ENCODE peak calls at places on chromosomes 4 and X, in five cellular contexts. I is ovary, N is esophagus squamous epithelium, X is choroid plexus epithelial cell, K is AG04450. V is an unnamed sample.

GRCh38 chr4:6221296-6221850 is 21.0 kb upstream of the JAKMIP1 start:
- DNase-seq in I (no peak), N (no peak), X (no peak), K (no peak), V (no peak)

GRCh38 chr4:24753519-24753918 is 41.9 kb upstream of the SOD3 start:
- DNase-seq in I (no peak), N (no peak), X (peak; percentile 20), K (no peak), V (peak; percentile 100)

GRCh38 chr4:108651068-108651794 is 832 bp downstream of the OSTC start:
- DNase-seq in I (no peak), N (no peak), X (peak; percentile 84), K (peak; percentile 23), V (peak; percentile 60)

GRCh38 chrX:109872021-109872730 is 130.7 kb upstream of the TMEM164 start:
- DNase-seq in I (no peak), N (no peak), X (peak; percentile 36), K (peak; percentile 90), V (no peak)

GRCh38 chr4:139658185-139658584 is 7.4 kb upstream of the MGST2 start:
- DNase-seq in I (no peak), N (no peak), X (no peak), K (no peak), V (peak; percentile 56)

GRCh38 chrX:121356850-121357171 is 309.4 kb downstream of the GLUD2 start:
- DNase-seq in I (no peak), N (no peak), X (no peak), K (no peak), V (no peak)

GRCh38 chr4:75099321-75099720 is 166.4 kb downstream of the PARM1 start:
- DNase-seq in I (no peak), N (no peak), X (no peak), K (no peak), V (peak; percentile 5)

GRCh38 chr4:142238589-142238988 is 602.2 kb downstream of the IL15 start:
- DNase-seq in I (no peak), N (no peak), X (peak; percentile 51), K (no peak), V (peak; percentile 13)

GRCh38 chrX:21717802-21718201 is 40.1 kb downstream of the SMPX start:
- DNase-seq in I (no peak), N (no peak), X (no peak), K (no peak), V (no peak)

GRCh38 chrX:130770615-130771014 is 132.4 kb downstream of the ENOX2 start:
- DNase-seq in I (no peak), N (no peak), X (peak; percentile 87), K (peak; percentile 13), V (peak; percentile 80)

GRCh38 chr4:121462660-121463261 is 81.9 kb upstream of the QRFPR start:
- DNase-seq in I (no peak), N (no peak), X (peak; percentile 82), K (peak; percentile 24), V (peak; percentile 78)

GRCh38 chr4:3403104-3403906 is 38.5 kb upstream of the HGFAC start:
- DNase-seq in I (no peak), N (no peak), X (no peak), K (no peak), V (no peak)

GRCh38 chrX:13646154-13646549 is 6.8 kb upstream of the TCEANC start:
- DNase-seq in I (peak; percentile 57), N (no peak), X (peak; percentile 78), K (no peak), V (peak; percentile 56)

GRCh38 chrX:42151808-42152207 is 228.5 kb upstream of the CASK start:
- DNase-seq in I (no peak), N (no peak), X (peak; percentile 10), K (no peak), V (no peak)

GRCh38 chr4:27350161-27350560 is 489.5 kb downstream of the STIM2 start:
- DNase-seq in I (no peak), N (no peak), X (no peak), K (no peak), V (peak; percentile 81)

GRCh38 chr4:20252656-20253271 is 1.1 kb downstream of the SLIT2 start:
- DNase-seq in I (peak; percentile 53), N (no peak), X (peak; percentile 47), K (no peak), V (peak; percentile 23)

GRCh38 chrX:150842198-150842553 is 56.3 kb downstream of the CD99L2 start:
- DNase-seq in I (no peak), N (no peak), X (no peak), K (no peak), V (no peak)

GRCh38 chr4:77433102-77433733 is 172.4 kb upstream of the CXCL13 start:
- DNase-seq in I (no peak), N (no peak), X (peak; percentile 61), K (no peak), V (peak; percentile 61)

GRCh38 chr4:96035727-96036126 is 195.8 kb downstream of the PDHA2 start:
- DNase-seq in I (no peak), N (no peak), X (peak; percentile 59), K (no peak), V (peak; percentile 69)

DNA sequence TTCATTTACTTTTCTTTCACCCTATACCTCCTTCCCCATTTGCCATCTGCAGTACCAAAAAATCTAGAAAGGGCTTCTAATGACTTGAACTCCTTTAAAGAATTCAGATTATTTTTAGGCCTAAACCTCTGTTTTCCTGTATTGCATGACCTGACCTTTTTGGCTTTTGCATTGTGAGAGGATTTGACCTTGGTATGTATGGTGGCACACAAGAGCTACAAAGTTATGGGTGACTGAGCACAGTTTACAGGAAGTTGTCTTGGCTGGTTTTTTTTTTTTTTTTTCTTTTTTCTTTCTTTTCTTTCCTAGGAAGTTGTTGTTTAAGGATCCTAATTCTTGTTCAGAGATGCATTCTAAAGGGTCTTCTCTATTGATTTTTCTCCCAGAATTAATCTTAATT is 32.0 kb upstream of the MTMR8 start:
- DNase-seq in I (no peak), N (no peak), X (no peak), K (no peak), V (no peak)
- H3K4me3 ChIP-seq in I (no peak overlapping the region), N (no peak overlapping the region), X (no peak overlapping the region), K (no peak overlapping the region), V (no peak overlapping the region)

DNA sequence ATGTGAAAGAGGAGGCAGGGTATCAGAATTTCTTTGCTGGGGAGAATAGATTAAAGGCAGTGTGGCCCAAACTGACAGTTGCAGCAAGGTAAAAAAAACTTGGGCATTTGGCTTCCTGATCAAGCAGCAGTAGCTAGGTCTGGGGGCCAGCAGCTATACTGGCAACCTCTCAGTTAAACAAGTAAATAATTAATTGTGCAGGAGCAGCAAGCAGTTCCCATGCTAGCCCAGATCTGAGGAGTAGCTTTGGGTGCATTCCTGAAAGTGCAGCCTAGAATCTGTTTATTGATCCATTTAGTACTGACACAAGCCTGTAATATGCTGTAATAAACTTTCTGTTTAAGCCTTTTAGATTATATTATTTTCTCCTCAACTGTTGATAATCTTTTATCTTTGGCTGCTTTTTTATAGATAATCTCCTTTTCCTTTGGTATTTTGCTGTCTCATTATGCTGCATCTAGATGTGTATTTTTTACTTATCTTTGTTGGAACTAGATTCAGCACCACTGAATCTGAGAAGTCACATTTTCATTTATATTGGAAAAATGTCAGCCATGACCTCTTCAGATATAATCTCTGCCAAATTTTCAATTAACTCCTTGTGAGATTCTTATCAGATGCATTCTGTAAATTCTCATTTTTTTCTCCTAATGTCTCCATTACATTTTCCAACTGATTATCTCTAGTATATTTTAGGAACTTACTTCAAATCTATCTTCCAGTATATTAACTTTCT is 276.3 kb downstream of the STPG2 start:
- DNase-seq in I (no peak), N (no peak), X (no peak), K (no peak), V (no peak)
- H3K4me3 ChIP-seq in I (no peak overlapping the region), N (no peak overlapping the region), X (no peak overlapping the region), K (no peak overlapping the region), V (no peak overlapping the region)

DNA sequence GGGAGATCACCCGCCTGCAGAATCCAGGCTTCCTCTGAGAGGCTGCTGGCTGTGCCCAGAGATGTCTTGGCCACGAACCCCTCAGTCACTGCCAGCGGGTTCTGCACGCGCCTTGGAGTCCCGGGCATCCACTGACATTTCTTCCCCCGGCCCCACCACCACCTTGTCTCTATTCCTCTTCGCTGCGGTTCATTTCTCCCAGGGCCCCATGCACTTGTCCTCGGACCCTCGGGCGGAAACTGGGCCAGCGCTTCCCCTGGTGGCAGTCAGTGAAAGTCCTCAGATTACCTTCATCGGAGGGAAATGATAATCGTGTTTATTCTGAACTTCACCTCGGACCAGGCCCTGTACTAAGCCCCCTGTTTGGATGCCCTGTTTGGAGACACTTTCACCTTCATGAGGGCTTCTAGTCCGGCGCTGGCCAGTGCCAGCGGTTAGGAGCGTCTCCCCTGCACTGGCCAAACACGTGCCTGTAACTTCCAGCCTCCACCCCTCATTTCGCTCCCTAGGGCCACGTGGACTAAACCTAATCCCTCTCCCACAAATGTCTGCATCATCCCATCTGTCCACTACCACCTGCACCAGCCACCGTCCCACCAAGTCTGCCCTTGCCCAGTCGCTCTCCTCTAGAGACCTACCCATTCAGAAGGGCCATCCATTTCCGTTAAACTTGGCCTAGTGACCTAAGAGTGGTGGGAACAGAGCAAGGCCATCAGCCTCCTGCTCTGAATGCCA is 82.0 kb downstream of the DCTD start:
- DNase-seq in I (no peak), N (no peak), X (no peak), K (no peak), V (no peak)
- H3K4me3 ChIP-seq in I (no peak overlapping the region), N (no peak overlapping the region), X (no peak overlapping the region), K (no peak overlapping the region), V (no peak overlapping the region)

DNA sequence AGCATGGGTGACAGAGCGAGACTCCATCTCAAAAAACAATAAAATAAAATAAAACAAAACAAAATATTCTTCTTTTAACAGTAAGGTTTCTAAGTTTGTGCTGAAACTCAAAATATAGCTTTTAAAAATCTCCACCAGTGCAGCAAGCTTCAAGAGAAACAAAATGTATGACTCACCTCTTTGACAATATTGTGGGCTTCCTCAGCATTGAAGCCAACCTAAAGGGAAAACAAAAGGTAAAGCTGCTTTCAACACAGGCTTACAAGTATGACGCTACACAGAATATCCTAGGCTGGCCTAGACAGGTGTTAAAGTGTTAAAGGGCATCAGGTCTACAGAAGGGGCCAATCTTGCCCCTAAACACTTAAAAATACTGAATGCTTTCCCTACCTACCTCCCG is 1.2 kb downstream of the DYNLT3 start:
- DNase-seq in I (no peak), N (no peak), X (peak; percentile 28), K (no peak), V (peak; percentile 72)
- H3K4me3 ChIP-seq in I (peak overlapping the region; percentile 75), N (peak overlapping the region; percentile 80), X (peak overlapping the region; percentile 33), K (peak overlapping the region; percentile 73), V (peak overlapping the region; percentile 61)

DNA sequence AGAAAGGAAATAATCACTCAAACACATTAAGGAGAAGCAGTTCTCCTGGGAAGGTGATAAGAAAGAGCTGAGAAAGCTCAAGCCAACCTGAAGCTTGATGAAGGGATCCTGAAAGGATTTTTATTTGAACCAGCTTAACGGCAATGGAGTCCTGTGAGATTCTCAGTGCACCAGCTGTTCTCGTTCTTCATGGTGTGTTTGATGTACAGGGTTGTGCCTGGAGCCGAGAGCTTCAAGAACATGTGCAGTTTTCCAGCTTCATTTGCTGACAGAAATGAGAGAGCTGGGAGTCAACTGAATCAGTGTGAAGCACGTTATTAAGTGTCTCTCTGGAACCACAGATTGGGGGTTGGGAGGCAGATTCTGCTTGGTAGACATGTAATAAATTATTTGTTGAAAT is 115.7 kb downstream of the ANKRD50 start:
- DNase-seq in I (no peak), N (no peak), X (no peak), K (no peak), V (no peak)
- H3K4me3 ChIP-seq in I (no peak overlapping the region), N (no peak overlapping the region), X (no peak overlapping the region), K (no peak overlapping the region), V (no peak overlapping the region)